ENCODE peak calls at places on chromosomes 16 and 17, in four cellular contexts. F, C, U and S are unnamed samples.

GRCh38 chr17:1643293-1643998 is 2.1 kb downstream of the SCARF1 start:
- DNase-seq in C (no peak), F (peak; percentile 59), U (peak; percentile 41), S (peak; percentile 58)

GRCh38 chr17:68613739-68614298 is 12.7 kb upstream of the FAM20A start:
- DNase-seq in U (peak; percentile 44), C (no peak), F (peak; percentile 74), S (peak; percentile 95)

GRCh38 chr17:17506893-17507464 is 10.8 kb upstream of the RASD1 start:
- DNase-seq in C (no peak), F (no peak), U (no peak), S (no peak)

GRCh38 chr17:65529761-65530157 is 31.7 kb downstream of the AXIN2 start:
- DNase-seq in C (no peak), F (no peak), U (no peak), S (no peak)

GRCh38 chr16:53945996-53946395 is 242.0 kb downstream of the FTO start:
- DNase-seq in F (peak; percentile 66), C (no peak), U (peak; percentile 58), S (peak; percentile 83)

GRCh38 chr16:66871840-66872239 is 8.5 kb upstream of the PDP2 start:
- DNase-seq in F (no peak), C (no peak), U (no peak), S (no peak)

GRCh38 chr17:4931974-4932373 is at the start of gene GP1BA:
- DNase-seq in C (no peak), U (no peak), F (no peak), S (no peak)

GRCh38 chr16:49599281-49599680 is 225.7 kb downstream of the C16orf78 start:
- DNase-seq in U (no peak), F (no peak), C (no peak), S (no peak)

GRCh38 chr17:81090361-81091133 is 55.6 kb downstream of the BAIAP2 start:
- DNase-seq in F (peak; percentile 63), U (peak; percentile 63), C (no peak), S (peak; percentile 74)

GRCh38 chr17:34363183-34363661 is at the start of gene CCL1:
- DNase-seq in F (no peak), U (no peak), C (no peak), S (no peak)

GRCh38 chr17:68509151-68510057 is 2.8 kb upstream of the PRKAR1A start:
- DNase-seq in F (no peak), C (no peak), U (peak; percentile 18), S (peak; percentile 59)

GRCh38 chr16:79839450-79839849 is 238.9 kb upstream of the MAF start:
- DNase-seq in C (no peak), U (no peak), F (no peak), S (no peak)

GRCh38 chr16:77117687-77118086 is 73.3 kb upstream of the MON1B start:
- DNase-seq in F (no peak), C (no peak), U (no peak), S (no peak)

GRCh38 chr17:51120357-51120738 is 320 bp downstream of the SPAG9 start:
- DNase-seq in F (no peak), U (peak; percentile 50), C (no peak), S (peak; percentile 73)

GRCh38 chr17:19755821-19756510 is 7.9 kb upstream of the ALDH3A1 start:
- DNase-seq in F (no peak), C (no peak), U (no peak), S (no peak)

GRCh38 chr17:82055023-82055964 is 3.6 kb downstream of the GPS1 start:
- DNase-seq in C (no peak), F (no peak), U (no peak), S (no peak)

DNA sequence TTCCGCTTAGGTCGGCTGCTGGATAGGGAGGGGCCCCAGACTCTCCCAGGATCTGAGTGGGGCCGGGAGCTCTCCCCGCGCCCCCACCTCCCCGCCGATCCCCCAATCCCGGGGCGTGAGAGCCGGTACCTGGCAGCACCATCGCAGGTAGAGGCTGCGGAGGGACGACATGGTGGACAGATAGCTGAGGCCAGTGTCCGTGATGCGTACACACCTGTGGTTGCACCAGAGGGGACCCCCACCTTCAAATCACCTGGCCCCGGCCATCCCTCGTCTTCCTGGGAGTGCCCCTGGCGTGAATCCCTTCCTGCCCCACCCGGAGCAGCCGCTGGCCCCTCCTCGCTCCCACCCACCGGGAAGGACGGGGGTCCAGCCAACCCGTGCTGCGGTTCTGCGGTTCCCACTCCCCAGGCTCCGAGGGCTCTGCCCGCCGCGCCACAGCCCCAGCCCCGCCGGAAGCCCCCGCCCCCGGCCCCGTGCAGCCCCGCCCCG is 4.7 kb upstream of the WDR24 start:
- DNase-seq in F (no peak), C (no peak), U (no peak), S (no peak)
- H2AFZ ChIP-seq in F (no peak overlapping the region), C (peak overlapping the region; percentile 29), U (no peak overlapping the region), S (no peak overlapping the region)

GRCh38 chr16:4372315-4372577 is 598 bp downstream of the VASN start:
- DNase-seq in C (no peak), U (no peak), F (no peak), S (no peak)
- H3K9ac ChIP-seq in C (no peak overlapping the region), U (no peak overlapping the region), F (peak overlapping the region; percentile 99), S (peak overlapping the region; percentile 74)

DNA sequence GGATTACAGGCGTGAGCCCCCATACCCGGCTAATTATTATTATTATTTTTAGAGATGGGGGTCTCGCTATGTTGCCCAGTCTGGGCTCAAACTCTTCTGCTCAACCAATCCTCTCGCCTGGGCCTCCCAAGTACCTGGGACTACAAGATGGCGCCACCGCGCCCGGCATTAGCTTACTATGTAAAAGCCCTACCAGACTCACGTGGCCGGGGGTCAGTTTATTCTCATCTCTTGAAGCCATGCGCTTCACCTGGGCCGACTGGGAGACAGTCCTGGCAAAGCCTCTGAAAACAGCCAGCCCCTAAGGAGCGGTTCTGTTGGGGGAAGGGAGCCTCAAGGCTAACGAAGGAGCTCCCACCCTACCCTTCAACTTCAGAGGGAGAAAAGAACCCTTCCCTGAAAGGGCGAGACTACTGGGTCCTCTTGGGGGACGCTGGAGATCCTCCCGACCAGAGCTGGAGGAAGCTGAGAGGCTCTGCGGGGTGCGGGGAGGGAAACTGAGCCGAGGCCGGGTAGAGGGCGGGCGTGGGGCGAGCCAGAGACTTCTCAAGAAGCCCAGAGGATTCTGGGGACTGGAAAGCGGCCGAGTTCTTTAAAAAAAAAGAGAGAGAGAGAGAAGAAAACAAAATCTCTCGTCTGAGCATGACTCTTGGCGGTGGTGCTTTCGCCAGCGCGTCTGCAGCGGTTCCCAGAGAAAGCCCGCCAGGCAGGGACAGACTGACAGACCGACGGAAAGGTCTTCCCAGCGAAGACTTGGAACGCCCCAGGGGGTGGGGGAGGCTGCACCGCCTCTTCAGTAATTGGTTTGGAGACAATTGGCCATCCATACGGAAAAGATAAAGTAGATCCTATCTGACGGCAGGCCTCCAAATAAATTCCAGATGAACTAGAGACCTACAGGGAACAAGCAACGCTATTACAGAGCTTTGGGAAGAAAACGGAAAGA is 5.6 kb upstream of the TUBG2 start:
- DNase-seq in U (no peak), C (no peak), F (peak; percentile 87), S (no peak)
- H2AFZ ChIP-seq in U (no peak overlapping the region), C (peak overlapping the region; percentile 4), F (peak overlapping the region; percentile 97), S (no peak overlapping the region)

GRCh38 chr17:37816951-37817350 is 72.1 kb upstream of the HNF1B start:
- DNase-seq in C (no peak), U (no peak), F (no peak), S (peak; percentile 56)
- H3K9ac ChIP-seq in C (no peak overlapping the region), U (no peak overlapping the region), F (no peak overlapping the region), S (no peak overlapping the region)

GRCh38 chr17:44279586-44280344 is 11.8 kb upstream of the SLC4A1 start:
- DNase-seq in C (peak; percentile 66), U (no peak), F (peak; percentile 93), S (no peak)
- H2AFZ ChIP-seq in C (peak overlapping the region; percentile 28), U (no peak overlapping the region), F (no peak overlapping the region), S (peak overlapping the region; percentile 7)

DNA sequence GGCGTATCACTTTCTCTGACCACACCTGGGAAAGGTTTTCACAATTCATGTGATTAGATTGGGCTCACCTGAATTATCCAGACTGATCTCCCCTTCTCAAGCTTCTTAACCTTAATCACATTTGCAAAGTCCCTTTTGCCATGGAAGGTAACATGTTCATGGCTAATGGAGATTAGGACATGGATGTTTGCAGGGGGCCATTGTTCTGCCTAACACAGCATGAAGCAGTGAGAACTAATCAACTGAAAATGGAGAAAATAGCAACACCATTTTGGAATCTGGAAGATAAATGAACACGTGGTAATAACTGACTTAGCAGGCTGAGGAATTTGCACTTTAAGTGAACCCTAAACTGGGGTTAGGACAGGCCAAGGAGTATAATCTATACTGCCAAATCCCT is 25.0 kb upstream of the SBK1 start:
- DNase-seq in F (no peak), U (no peak), C (no peak), S (no peak)
- H3K9ac ChIP-seq in F (no peak overlapping the region), U (no peak overlapping the region), C (no peak overlapping the region), S (no peak overlapping the region)

DNA sequence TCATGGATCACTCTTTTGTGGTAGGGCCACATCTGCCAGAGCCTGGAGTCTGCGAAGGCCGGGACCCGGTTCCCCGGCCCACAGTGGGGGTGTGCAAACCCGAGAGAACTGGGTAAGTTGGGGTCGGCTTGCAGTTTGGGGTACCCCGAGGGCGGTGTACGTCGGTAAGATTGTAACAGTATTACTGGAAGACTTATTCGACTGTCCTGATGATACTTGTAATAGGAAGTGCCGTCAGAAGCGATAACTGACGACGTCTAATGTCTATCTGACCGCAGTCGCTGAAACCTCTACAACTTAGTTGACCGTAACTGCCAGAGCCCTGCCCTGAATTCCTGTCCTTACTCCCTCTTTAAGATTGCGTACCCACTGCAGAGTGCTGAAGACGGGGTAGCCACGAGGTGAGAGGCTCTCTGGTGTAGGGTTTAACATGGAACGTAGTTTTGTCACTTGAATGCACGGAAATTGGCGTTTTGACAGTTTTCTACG is 24.0 kb downstream of the TRPV2 start:
- DNase-seq in F (peak; percentile 48), C (no peak), U (no peak), S (peak; percentile 55)
- H2AFZ ChIP-seq in F (peak overlapping the region; percentile 50), C (no peak overlapping the region), U (peak overlapping the region; percentile 78), S (no peak overlapping the region)